ENCODE peak calls at places on chromosome 11, in seven cellular contexts. Y, L, H, K, S, Z and M are unnamed samples.

GRCh38 chr11:45500457-45500856 is 165.0 kb downstream of the CHST1 start:
- DNase-seq in Z (no peak), L (no peak), H (no peak), Y (peak), S (no peak), K (no peak), M (no peak)

GRCh38 chr11:7451520-7451919 is 33.8 kb upstream of the OLFML1 start:
- DNase-seq in Z (no peak), S (no peak), Y (no peak), K (no peak), L (no peak), H (no peak), M (no peak)

GRCh38 chr11:120128392-120129172 is 9.3 kb downstream of the TRIM29 start:
- DNase-seq in K (peak), L (peak), H (peak), Y (no peak), S (no peak), Z (peak), M (peak)

GRCh38 chr11:70866834-70867233 is 385.5 kb downstream of the SHANK2 start:
- DNase-seq in L (no peak), Z (no peak), H (no peak), S (no peak), Y (no peak), K (no peak), M (no peak)

GRCh38 chr11:7901319-7901854 is 29.7 kb downstream of the OR10A6 start:
- DNase-seq in K (no peak), S (no peak), Y (no peak), Z (no peak), L (no peak), H (no peak), M (no peak)

GRCh38 chr11:272195-272930 is 5.8 kb upstream of the NLRP6 start:
- DNase-seq in K (no peak), Y (no peak), S (no peak), H (no peak), Z (no peak), L (no peak), M (no peak)

GRCh38 chr11:61973603-61974162 is 6.2 kb upstream of the FTH1 start:
- DNase-seq in Y (no peak), Z (peak), H (no peak), L (no peak), K (no peak), S (no peak), M (peak)

GRCh38 chr11:134170909-134171281 is 52.9 kb downstream of the NCAPD3 start:
- DNase-seq in S (no peak), L (no peak), Z (no peak), Y (peak), K (no peak), H (no peak), M (no peak)

GRCh38 chr11:266676-267439 is 11.3 kb upstream of the NLRP6 start:
- DNase-seq in Y (no peak), S (no peak), H (no peak), L (no peak), Z (peak), K (no peak), M (no peak)